ENCODE peak calls at places on chromosomes 5 and 9, in six cellular contexts. P is neuronal stem cell, D is mesendoderm, I is trophoblast cell, L is H1, J is H9. Z is an unnamed sample.

GRCh38 chr5:171757853-171758535 is 27.6 kb upstream of the SMIM23 start:
- DNase-seq in P (no peak), D (no peak), I (peak), L (no peak), J (no peak), Z (peak)

GRCh38 chr5:14871084-14871572 is 450 bp downstream of the ANKH start:
- DNase-seq in P (no peak), D (no peak), I (no peak), L (no peak), J (no peak), Z (no peak)

GRCh38 chr5:116576043-116576713 is 1.6 kb upstream of the SEMA6A start:
- DNase-seq in P (peak), D (peak), I (peak), L (peak), J (peak), Z (peak)

GRCh38 chr9:10331157-10331556 is 281.6 kb downstream of the PTPRD start:
- DNase-seq in P (no peak), D (no peak), I (no peak), L (no peak), J (no peak), Z (no peak)

GRCh38 chr5:83340511-83340918 is 131.0 kb upstream of the VCAN start:
- DNase-seq in P (no peak), D (no peak), I (no peak), L (no peak), J (no peak), Z (no peak)

GRCh38 chr5:84430863-84431663 is 46.4 kb upstream of the EDIL3 start:
- DNase-seq in P (no peak), D (no peak), I (no peak), L (no peak), J (no peak), Z (no peak)

GRCh38 chr9:92949266-92949982 is 2.1 kb downstream of the FGD3 start:
- DNase-seq in P (no peak), D (no peak), I (no peak), L (no peak), J (no peak), Z (no peak)

GRCh38 chr5:1396029-1396816 is 49.0 kb downstream of the SLC6A3 start:
- DNase-seq in P (no peak), D (no peak), I (no peak), L (no peak), J (no peak), Z (no peak)

GRCh38 chr9:110446171-110446570 is 108.5 kb upstream of the TXNDC8 start:
- DNase-seq in P (no peak), D (peak), I (no peak), L (no peak), J (no peak), Z (peak)

GRCh38 chr5:13662646-13663045 is 281.8 kb downstream of the DNAH5 start:
- DNase-seq in P (no peak), D (no peak), I (no peak), L (no peak), J (no peak), Z (no peak)

GRCh38 chr9:22657713-22658112 is 211.1 kb downstream of the DMRTA1 start:
- DNase-seq in P (no peak), D (no peak), I (no peak), L (no peak), J (no peak), Z (no peak)

GRCh38 chr5:175803736-175804480 is 67.5 kb upstream of the CPLX2 start:
- DNase-seq in P (no peak), D (no peak), I (no peak), L (no peak), J (no peak), Z (no peak)

GRCh38 chr9:80866576-80867227 is 822.6 kb downstream of the TLE1 start:
- DNase-seq in P (no peak), D (no peak), I (no peak), L (no peak), J (no peak), Z (peak)

GRCh38 chr9:21326526-21327139 is 8.6 kb downstream of the KLHL9 start:
- DNase-seq in P (peak), D (peak), I (peak), L (no peak), J (no peak), Z (peak)

GRCh38 chr5:32331217-32331926 is 18.6 kb upstream of the MTMR12 start:
- DNase-seq in P (no peak), D (no peak), I (no peak), L (no peak), J (no peak), Z (no peak)

DNA sequence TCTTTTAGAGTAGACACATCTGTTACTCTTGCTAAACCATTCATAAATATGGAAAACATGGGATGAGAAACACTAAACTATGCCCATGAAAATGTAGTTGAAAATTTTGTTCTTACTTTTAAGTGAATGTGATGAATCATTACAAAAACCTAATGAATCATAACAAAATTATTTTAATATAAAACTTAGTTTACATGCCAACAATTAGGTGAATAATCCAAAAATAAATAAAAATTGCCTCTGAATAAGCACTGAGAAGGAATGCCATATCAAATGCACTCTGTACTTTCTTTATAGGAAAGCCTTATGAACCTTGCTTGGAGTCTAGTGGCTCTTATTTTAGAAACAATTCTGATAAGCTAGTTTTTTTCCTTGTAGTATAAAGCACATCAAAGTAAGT is 297.7 kb upstream of the EFNA5 start:
- DNase-seq in P (no peak), D (no peak), I (no peak), L (no peak), J (no peak), Z (no peak)
- H4K8ac ChIP-seq in P (no peak), D (no peak), I (no peak), L (no peak), J (no peak), Z (no peak)

DNA sequence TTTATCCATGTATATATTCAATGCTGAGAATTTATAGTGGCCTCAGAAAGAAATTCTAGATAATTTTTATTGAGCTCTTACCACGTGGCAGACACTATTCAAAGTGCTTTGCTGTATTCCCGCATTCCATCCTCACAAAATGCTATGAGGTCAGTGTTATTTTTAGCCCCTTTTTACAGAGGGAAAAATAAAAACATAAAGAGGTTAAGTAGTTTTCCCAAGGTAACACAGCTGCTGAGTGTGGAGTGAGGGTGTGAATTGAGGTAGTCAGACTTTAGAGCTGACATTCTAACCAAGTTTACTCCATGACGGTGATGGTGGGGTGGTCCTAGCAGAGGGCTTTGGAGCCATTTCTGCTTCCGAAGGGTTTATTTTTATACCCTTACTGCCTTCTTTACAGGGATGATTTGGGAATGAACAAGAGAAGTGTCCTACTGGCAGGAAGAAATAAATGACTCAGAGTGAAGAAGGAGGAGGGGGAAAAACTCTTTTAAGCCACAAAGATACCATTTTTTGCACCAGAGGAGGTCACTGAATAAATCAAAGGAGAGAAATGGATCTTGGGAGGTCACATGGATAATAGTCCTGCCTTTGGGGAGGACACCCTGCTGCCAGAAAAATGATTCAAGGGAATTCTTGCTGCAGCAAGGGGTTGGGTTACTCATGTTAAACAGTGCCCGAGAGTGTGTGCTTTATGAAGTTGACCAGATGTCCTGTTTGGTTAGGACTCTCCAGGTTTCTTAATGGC is 76.1 kb downstream of the HMHB1 start:
- DNase-seq in P (no peak), D (no peak), I (no peak), L (no peak), J (no peak), Z (peak)
- H4K8ac ChIP-seq in P (no peak), D (no peak), I (no peak), L (no peak), J (no peak), Z (no peak)

GRCh38 chr5:57432876-57433275 is 49.7 kb downstream of the ACTBL2 start:
- DNase-seq in P (no peak), D (peak), I (peak), L (no peak), J (no peak), Z (no peak)

GRCh38 chr5:57434227-57434640 is 48.4 kb downstream of the ACTBL2 start:
- DNase-seq in P (peak), D (no peak), I (peak), L (no peak), J (no peak), Z (no peak)

GRCh38 chr5:57436586-57436985 is 46.0 kb downstream of the ACTBL2 start:
- DNase-seq in P (no peak), D (no peak), I (no peak), L (no peak), J (no peak), Z (no peak)

GRCh38 chr5:57435701-57436134 is 46.9 kb downstream of the ACTBL2 start:
- DNase-seq in P (no peak), D (no peak), I (peak), L (no peak), J (no peak), Z (peak)

DNA sequence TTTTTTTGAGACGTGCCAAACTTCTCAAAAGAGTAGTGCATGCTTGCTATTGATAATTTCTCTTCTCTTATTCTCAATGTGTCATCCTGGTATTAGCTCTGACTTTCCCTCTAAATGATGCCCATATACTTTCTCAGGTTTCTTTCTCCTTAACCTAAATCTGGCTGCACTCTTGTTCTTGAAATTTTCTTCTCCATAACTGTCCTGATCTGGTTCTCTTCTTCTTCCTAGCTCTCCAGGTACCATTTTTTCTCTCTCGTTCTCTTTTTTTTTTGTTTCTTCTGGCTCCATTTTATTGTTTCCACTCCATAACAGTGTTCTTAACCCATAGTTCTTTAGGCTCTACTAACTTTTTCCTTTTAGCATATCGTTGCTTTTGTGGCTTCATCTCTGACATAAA is 47.9 kb downstream of the ACTBL2 start:
- DNase-seq in P (no peak), D (no peak), I (no peak), L (no peak), J (no peak), Z (no peak)
- H4K8ac ChIP-seq in P (no peak), D (no peak), I (no peak), L (no peak), J (no peak), Z (no peak)

GRCh38 chr9:133711428-133712220 is 26.5 kb downstream of the SARDH start:
- DNase-seq in P (no peak), D (no peak), I (peak), L (no peak), J (no peak), Z (peak)
- H4K8ac ChIP-seq in P (peak), D (no peak), I (peak), L (peak), J (no peak), Z (peak)

GRCh38 chr5:52867809-52868208 is 80.1 kb downstream of the ITGA1 start:
- DNase-seq in P (no peak), D (no peak), I (peak), L (no peak), J (no peak), Z (peak)
- H4K8ac ChIP-seq in P (no peak), D (no peak), I (no peak), L (no peak), J (no peak), Z (no peak)

GRCh38 chr9:16191691-16192402 is 639.0 kb downstream of the CCDC171 start:
- DNase-seq in P (peak), D (peak), I (peak), L (peak), J (peak), Z (peak)
- H4K8ac ChIP-seq in P (no peak), D (no peak), I (peak), L (no peak), J (no peak), Z (peak)